ENCODE peak calls at places on chromosome 6, in seven cellular contexts. B, J, V, S, W, Y and I are unnamed samples.

GRCh38 chr6:31738048-31738979 is 1.5 kb upstream of the MSH5 start:
- DNase-seq in W (peak), Y (peak), B (peak), J (peak), V (peak), S (no peak), I (peak)

GRCh38 chr6:22830463-22830862 is 261.1 kb downstream of the HDGFL1 start:
- DNase-seq in Y (no peak), B (no peak), S (no peak), V (no peak), J (no peak), W (no peak), I (no peak)

GRCh38 chr6:116447496-116448011 is 13.6 kb upstream of the CALHM6 start:
- DNase-seq in S (no peak), V (no peak), J (no peak), W (no peak), Y (no peak), B (peak), I (peak)

GRCh38 chr6:53041356-53041755 is 23.8 kb upstream of the FBXO9 start:
- DNase-seq in V (no peak), W (no peak), B (no peak), J (no peak), Y (no peak), S (no peak), I (peak)

GRCh38 chr6:169966312-169967181 is 215.1 kb downstream of the ERMARD start:
- DNase-seq in Y (no peak), B (no peak), S (no peak), V (no peak), J (no peak), W (no peak), I (no peak)

GRCh38 chr6:90256698-90257485 is 39.8 kb downstream of the BACH2 start:
- DNase-seq in Y (no peak), B (peak), V (no peak), S (no peak), W (peak), J (no peak), I (peak)

GRCh38 chr6:134099770-134100169 is 47.3 kb upstream of the SLC2A12 start:
- DNase-seq in J (no peak), B (no peak), Y (no peak), W (no peak), V (no peak), S (no peak), I (no peak)

GRCh38 chr6:105087571-105088211 is 92.1 kb downstream of the POPDC3 start:
- DNase-seq in W (no peak), Y (peak), B (peak), J (no peak), S (no peak), V (no peak), I (peak)

GRCh38 chr6:119510246-119510645 is 160.7 kb upstream of the MAN1A1 start:
- DNase-seq in S (no peak), W (no peak), J (no peak), B (no peak), Y (no peak), V (no peak), I (no peak)

GRCh38 chr6:134607411-134607810 is 289.5 kb upstream of the SGK1 start:
- DNase-seq in Y (no peak), V (no peak), B (no peak), S (no peak), J (no peak), W (no peak), I (peak)

GRCh38 chr6:106961801-106962200 is 12.7 kb downstream of the CD24 start:
- DNase-seq in Y (no peak), W (no peak), S (no peak), V (no peak), J (no peak), B (no peak), I (no peak)

GRCh38 chr6:74577619-74578018 is 628.2 kb downstream of the COL12A1 start:
- DNase-seq in V (no peak), S (no peak), J (no peak), Y (no peak), W (no peak), B (no peak), I (no peak)

GRCh38 chr6:8159966-8160365 is 57.6 kb upstream of the EEF1E1 start:
- DNase-seq in V (no peak), S (no peak), J (no peak), B (no peak), Y (no peak), W (no peak), I (no peak)

GRCh38 chr6:90155114-90155513 is 141.5 kb downstream of the BACH2 start:
- DNase-seq in J (no peak), B (no peak), V (no peak), S (no peak), W (no peak), Y (no peak), I (no peak)

GRCh38 chr6:106114492-106114891 is 28.4 kb downstream of the PRDM1 start:
- DNase-seq in J (no peak), W (peak), Y (no peak), B (no peak), S (no peak), V (peak), I (no peak)

GRCh38 chr6:5084787-5085637 is at the start of gene PPP1R3G:
- DNase-seq in Y (peak), B (peak), W (no peak), V (no peak), S (peak), J (no peak), I (peak)

GRCh38 chr6:163146036-163146435 is 268.5 kb upstream of the QKI start:
- DNase-seq in V (no peak), Y (no peak), S (no peak), W (no peak), J (no peak), B (no peak), I (peak)

GRCh38 chr6:116370328-116370716 is 425 bp upstream of the DSE start:
- DNase-seq in V (no peak), S (no peak), Y (no peak), W (no peak), B (no peak), J (no peak), I (no peak)

GRCh38 chr6:10516953-10517352 is 4.2 kb upstream of the GCNT2 start:
- DNase-seq in S (no peak), J (no peak), V (no peak), W (no peak), Y (no peak), B (no peak), I (no peak)

GRCh38 chr6:1630771-1631217 is 21.1 kb downstream of the FOXC1 start:
- DNase-seq in S (no peak), Y (no peak), J (no peak), W (no peak), V (no peak), B (no peak), I (peak)

GRCh38 chr6:75489025-75489424 is 4.6 kb downstream of the FILIP1 start:
- DNase-seq in B (no peak), J (no peak), W (no peak), Y (no peak), S (no peak), V (no peak), I (no peak)

GRCh38 chr6:28349344-28349891 is 329 bp upstream of the ZKSCAN3 start:
- DNase-seq in S (no peak), B (no peak), W (no peak), V (no peak), J (no peak), Y (no peak), I (no peak)

GRCh38 chr6:4935486-4935885 is 68.4 kb downstream of the RPP40 start:
- DNase-seq in V (no peak), W (no peak), Y (no peak), J (no peak), B (no peak), S (no peak), I (no peak)

GRCh38 chr6:111603648-111604047 is 2.0 kb downstream of the TRAF3IP2 start:
- DNase-seq in V (no peak), Y (no peak), J (no peak), B (no peak), S (no peak), W (no peak), I (peak)

GRCh38 chr6:84462697-84463096 is 235.3 kb upstream of the CEP162 start:
- DNase-seq in J (no peak), Y (no peak), B (peak), W (no peak), S (no peak), V (no peak), I (peak)

GRCh38 chr6:31620586-31621319 is at the start of gene PRRC2A:
- DNase-seq in Y (peak), B (no peak), S (peak), V (peak), J (peak), W (peak), I (no peak)

GRCh38 chr6:142414462-142414861 is 112.7 kb downstream of the ADGRG6 start:
- DNase-seq in V (no peak), J (no peak), Y (no peak), W (no peak), S (no peak), B (no peak), I (no peak)

GRCh38 chr6:26400626-26401025 is 1.4 kb upstream of the BTN3A1 start:
- DNase-seq in B (no peak), S (no peak), Y (no peak), V (no peak), W (no peak), J (no peak), I (no peak)

GRCh38 chr6:169529931-169530761 is 171.7 kb downstream of the WDR27 start:
- DNase-seq in B (no peak), S (no peak), Y (no peak), W (peak), J (no peak), V (no peak), I (peak)

GRCh38 chr6:81130969-81131368 is 621.5 kb downstream of the TENT5A start:
- DNase-seq in Y (no peak), B (no peak), W (no peak), J (no peak), V (no peak), S (no peak), I (no peak)

GRCh38 chr6:125312950-125313349 is 11.2 kb upstream of the HDDC2 start:
- DNase-seq in B (no peak), V (no peak), J (no peak), Y (no peak), W (no peak), S (peak), I (no peak)

GRCh38 chr6:93992976-93993375 is 573.6 kb upstream of the EPHA7 start:
- DNase-seq in Y (no peak), B (no peak), S (no peak), V (no peak), W (no peak), J (no peak), I (no peak)

GRCh38 chr6:64010010-64010409 is 374.4 kb downstream of the PHF3 start:
- DNase-seq in W (no peak), J (no peak), Y (no peak), S (peak), V (no peak), B (no peak), I (no peak)

GRCh38 chr6:168363811-168364792 is 44.5 kb upstream of the DACT2 start:
- DNase-seq in B (no peak), W (no peak), J (no peak), V (no peak), Y (no peak), S (no peak), I (no peak)

GRCh38 chr6:40362859-40363258 is 224.3 kb downstream of the LRFN2 start:
- DNase-seq in V (no peak), J (no peak), Y (no peak), S (no peak), B (no peak), W (no peak), I (no peak)